ENCODE peak calls at places on chromosome 7, in four cellular contexts. I is GM12878, X is K562, L is HepG2. C is an unnamed sample.

GRCh38 chr7:100248483-100248882 is 28.7 kb downstream of the PVRIG start:
- DNase-seq in I (no peak), X (no peak), L (no peak), C (no peak)

GRCh38 chr7:2711895-2712675 is 24.1 kb downstream of the AMZ1 start:
- DNase-seq in I (no peak), L (no peak), X (no peak), C (no peak)

GRCh38 chr7:131300572-131301466 is 26.9 kb upstream of the MKLN1 start:
- DNase-seq in I (no peak), X (no peak), L (no peak), C (no peak)

GRCh38 chr7:100475549-100475948 is 3.5 kb downstream of the TSC22D4 start:
- DNase-seq in L (no peak), I (no peak), X (peak; percentile 85), C (peak; percentile 28)

GRCh38 chr7:127239814-127240213 is 12.9 kb downstream of the GRM8 start:
- DNase-seq in L (no peak), X (peak; percentile 48), I (no peak), C (no peak)

GRCh38 chr7:148337566-148337965 is 253.0 kb upstream of the C7orf33 start:
- DNase-seq in X (no peak), L (no peak), I (no peak), C (no peak)

GRCh38 chr7:128362670-128363069 is 1.2 kb upstream of the PRRT4 start:
- DNase-seq in X (no peak), I (no peak), L (no peak), C (no peak)

GRCh38 chr7:127717502-127718125 is 65.6 kb downstream of the SND1 start:
- DNase-seq in I (no peak), L (no peak), X (no peak), C (no peak)

GRCh38 chr7:21508538-21508937 is 34.3 kb upstream of the DNAH11 start:
- DNase-seq in L (no peak), I (no peak), X (no peak), C (no peak)

GRCh38 chr7:143452495-143452894 is 9.2 kb downstream of the TAS2R60 start:
- DNase-seq in L (no peak), X (no peak), I (no peak), C (no peak)

GRCh38 chr7:55533050-55533728 is 39.1 kb downstream of the VOPP1 start:
- DNase-seq in L (no peak), I (peak; percentile 98), X (no peak), C (no peak)

GRCh38 chr7:24729365-24730017 is 27.8 kb downstream of the GSDME start:
- DNase-seq in I (no peak), L (no peak), X (no peak), C (no peak)

GRCh38 chr7:133355822-133356221 is 102.9 kb downstream of the EXOC4 start:
- DNase-seq in X (no peak), L (no peak), I (no peak), C (no peak)

GRCh38 chr7:26084418-26084817 is 67.6 kb upstream of the NFE2L3 start:
- DNase-seq in I (no peak), X (no peak), L (no peak), C (no peak)

GRCh38 chr7:26085771-26086170 is 66.2 kb upstream of the NFE2L3 start:
- DNase-seq in X (no peak), I (no peak), L (no peak), C (no peak)

GRCh38 chr7:26083113-26083512 is 68.9 kb upstream of the NFE2L3 start:
- DNase-seq in X (no peak), I (no peak), L (no peak), C (no peak)

GRCh38 chr7:26090927-26091519 is 61.0 kb upstream of the NFE2L3 start:
- DNase-seq in X (peak; percentile 48), I (peak; percentile 30), L (peak; percentile 54), C (peak; percentile 80)

DNA sequence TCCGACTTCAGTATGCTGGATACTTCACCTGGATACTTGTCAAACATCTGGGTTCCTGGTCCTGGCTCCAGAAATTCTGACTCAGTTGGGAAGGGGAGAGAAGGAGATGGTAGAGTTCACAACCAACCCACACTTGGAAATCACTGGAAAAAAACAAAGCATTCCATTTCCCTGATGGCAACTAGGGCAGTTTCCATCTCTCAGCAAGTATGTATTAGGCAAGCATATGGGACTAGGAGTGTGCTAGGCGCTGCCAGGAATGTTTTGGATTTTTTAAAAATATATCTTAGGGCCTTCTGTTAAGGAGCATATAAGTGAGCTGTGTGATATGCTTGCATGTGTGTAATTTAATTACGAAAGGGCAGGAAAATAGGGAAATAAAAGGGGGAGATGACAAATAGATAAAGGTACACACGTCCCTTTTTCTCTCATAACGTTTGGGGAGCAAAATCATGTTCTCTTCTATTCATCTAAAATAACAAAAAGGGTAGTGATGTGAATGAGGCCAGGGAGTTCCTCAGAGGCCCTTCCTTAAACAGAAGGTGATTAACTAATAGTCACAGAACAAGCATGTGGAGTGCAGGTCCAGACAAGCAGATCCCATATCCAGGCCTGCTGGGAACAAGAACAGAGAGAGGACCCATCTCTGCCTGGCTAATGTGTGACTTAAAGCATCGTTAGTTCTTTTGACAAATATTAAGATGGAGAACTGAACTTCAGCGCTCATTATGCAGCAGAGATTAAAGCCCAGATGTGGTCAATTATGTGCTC is 64.5 kb upstream of the NFE2L3 start:
- DNase-seq in X (no peak), I (no peak), L (no peak), C (no peak)
- TF ChIP-seq NFIC in X (no peak), I (no peak), L (no peak), C (no peak)

DNA sequence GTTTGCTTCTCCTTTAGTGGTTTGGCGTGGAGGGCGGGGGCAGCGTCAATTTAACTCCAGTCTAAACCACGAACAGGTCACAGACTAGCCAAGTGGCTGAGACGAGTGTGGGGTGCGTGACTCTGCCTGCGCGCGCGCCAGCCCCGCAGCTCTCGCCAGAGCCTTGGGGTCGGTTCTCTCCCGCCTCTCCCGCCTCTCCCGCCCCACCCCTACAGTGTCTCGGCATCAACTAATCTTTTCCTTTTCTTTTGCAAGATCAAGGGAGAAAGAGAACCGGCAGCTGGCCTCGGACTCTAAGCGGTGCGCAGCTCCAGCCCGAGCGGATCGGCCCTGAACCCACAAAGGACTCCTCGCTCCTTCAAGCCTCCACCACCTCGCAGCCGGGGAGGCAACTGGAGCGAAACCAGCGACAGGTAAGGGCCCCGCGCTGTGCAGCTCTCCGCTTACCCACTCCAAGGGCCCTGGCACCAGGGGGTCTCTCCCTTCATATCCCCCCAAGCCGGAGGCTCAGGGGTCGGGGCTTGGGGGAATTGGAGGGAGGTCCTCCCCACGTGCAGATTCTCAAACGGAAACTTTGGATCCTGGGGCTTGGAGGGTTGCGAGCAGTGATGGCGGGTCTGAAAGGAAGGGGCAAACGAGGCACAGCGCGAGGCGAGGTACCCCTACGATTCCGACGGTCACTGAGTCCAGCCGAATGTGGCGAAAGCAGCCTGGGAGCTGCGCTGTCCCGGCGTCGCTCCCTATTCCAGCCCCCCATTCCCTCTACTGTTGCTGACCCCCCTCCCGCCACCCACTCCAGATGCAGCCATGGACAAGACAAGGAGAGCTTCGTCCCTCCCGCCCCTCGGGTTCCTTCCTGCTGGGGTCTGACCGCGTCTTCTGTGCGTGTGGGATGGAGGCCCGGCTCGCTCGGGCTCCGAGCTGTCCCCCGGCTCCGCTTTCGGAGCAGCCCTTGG is 832 bp downstream of the CHRM2 start:
- DNase-seq in L (no peak), I (no peak), X (no peak), C (peak; percentile 69)
- TF ChIP-seq NFIC in L (no peak), I (no peak), X (no peak), C (no peak)

GRCh38 chr7:65981965-65982792 is at the start of gene GUSB:
- DNase-seq in L (peak; percentile 78), X (peak; percentile 95), I (peak; percentile 51), C (peak; percentile 99)

GRCh38 chr7:65979583-65980477 is 2.2 kb downstream of the GUSB start:
- DNase-seq in I (no peak), L (no peak), X (no peak), C (no peak)

GRCh38 chr7:65983965-65984654 is 2.1 kb upstream of the GUSB start:
- DNase-seq in I (no peak), L (no peak), X (no peak), C (no peak)

GRCh38 chr7:65978891-65979582 is 3.0 kb downstream of the GUSB start:
- DNase-seq in I (no peak), X (no peak), L (no peak), C (no peak)

DNA sequence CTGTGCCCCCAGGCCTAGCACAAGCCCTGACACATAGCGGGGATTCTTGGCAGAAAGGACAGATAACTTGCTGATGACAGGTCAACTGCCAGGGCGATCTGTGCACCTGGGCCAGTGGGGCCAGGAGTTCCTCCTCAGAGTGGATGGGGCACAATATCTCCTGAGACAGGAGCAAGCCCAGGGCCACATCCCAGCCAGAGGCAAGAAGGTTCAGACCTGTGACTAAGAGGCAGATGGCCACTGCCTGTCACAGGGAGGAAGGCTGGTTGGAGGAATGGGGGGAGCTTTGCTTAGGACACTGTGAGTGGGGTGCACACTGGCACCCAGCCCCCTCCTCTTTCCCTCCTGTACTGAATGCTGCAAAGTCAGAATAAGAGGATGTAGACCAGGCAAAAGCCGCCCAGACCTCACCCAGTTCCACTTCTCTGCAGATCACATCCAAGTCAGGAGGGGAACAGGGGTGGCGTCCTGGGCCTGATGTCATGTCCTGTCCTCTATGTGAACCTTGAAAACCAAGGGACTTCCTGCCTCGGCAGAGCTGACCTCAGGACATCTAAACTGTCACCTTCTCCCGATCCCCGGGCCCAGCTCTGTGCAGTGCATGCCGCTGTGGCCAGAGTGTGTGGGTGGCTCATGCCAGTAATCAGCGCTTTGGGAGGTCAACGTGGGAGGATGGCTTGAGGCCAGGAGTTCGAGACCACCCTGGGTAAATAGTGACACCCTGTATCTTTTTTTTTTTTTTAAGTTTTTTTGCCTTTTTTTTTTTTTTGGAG is 1.3 kb downstream of the GUSB start:
- DNase-seq in L (no peak), I (peak; percentile 59), X (peak; percentile 78), C (peak; percentile 67)
- TF ChIP-seq NFIC in L (no peak), I (no peak), X (peak; percentile 67), C (no peak)

GRCh38 chr7:158317238-158318205 is 270.1 kb downstream of the PTPRN2 start:
- DNase-seq in I (no peak), X (no peak), L (no peak), C (no peak)
- TF ChIP-seq NFIC in I (no peak), X (no peak), L (no peak), C (no peak)

GRCh38 chr7:86950360-86950759 is 109.1 kb downstream of the ELAPOR2 start:
- DNase-seq in X (no peak), I (no peak), L (no peak), C (no peak)

GRCh38 chr7:86950944-86951343 is 108.5 kb downstream of the ELAPOR2 start:
- DNase-seq in L (no peak), I (no peak), X (no peak), C (no peak)

GRCh38 chr7:86947956-86948355 is 111.5 kb downstream of the ELAPOR2 start:
- DNase-seq in L (peak; percentile 32), X (no peak), I (no peak), C (no peak)

GRCh38 chr7:86949779-86950260 is 109.6 kb downstream of the ELAPOR2 start:
- DNase-seq in I (no peak), X (no peak), L (no peak), C (no peak)

GRCh38 chr7:86949052-86949778 is 110.2 kb downstream of the ELAPOR2 start:
- DNase-seq in L (no peak), X (no peak), I (peak; percentile 31), C (no peak)
- TF ChIP-seq NFIC in L (no peak), X (no peak), I (peak; percentile 69), C (no peak)

GRCh38 chr7:31729195-31729804 is 42.3 kb downstream of the PPP1R17 start:
- DNase-seq in L (no peak), I (no peak), X (no peak), C (no peak)

DNA sequence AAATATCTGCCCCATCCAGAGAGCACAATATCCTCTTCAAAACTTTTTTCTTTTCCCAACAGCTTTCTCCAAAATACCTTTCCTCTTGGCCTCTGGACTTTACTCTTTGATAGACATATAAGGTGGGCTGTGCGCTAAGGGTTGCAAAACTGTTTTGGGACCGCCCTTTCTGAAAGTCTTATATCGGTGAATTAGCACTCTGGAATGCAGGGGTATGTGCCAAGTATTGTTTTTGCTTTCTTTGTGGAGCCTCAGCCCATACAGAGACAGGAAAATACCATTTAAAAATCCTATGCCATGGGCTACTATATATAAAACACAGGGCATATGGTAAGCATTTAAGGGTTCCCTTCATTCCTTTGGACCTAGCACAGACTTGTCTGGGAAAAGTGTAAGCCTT is 37.7 kb downstream of the PPP1R17 start:
- DNase-seq in X (no peak), I (no peak), L (no peak), C (no peak)
- TF ChIP-seq NFIC in X (no peak), I (no peak), L (no peak), C (no peak)

C was measured in SK-N-SH.